ENCODE peak calls at places on chromosomes 7 and 10, in four cellular contexts. C is thoracic aorta, X is uterus, K is CD14-positive monocyte. A is an unnamed sample.
A peak's percentile ranks its signal among the peaks of the same experiment; 100 is the strongest.

GRCh38 chr10:114403545-114404161 is 649 bp downstream of the AFAP1L2 start:
- DNase-seq in C (no peak), X (peak; percentile 67), K (no peak), A (peak; percentile 47)

GRCh38 chr10:49592726-49593563 is 17.2 kb upstream of the SLC18A3 start:
- DNase-seq in C (no peak), X (no peak), K (peak; percentile 72), A (peak; percentile 80)

GRCh38 chr10:33772370-33773331 is 438.2 kb upstream of the NRP1 start:
- DNase-seq in C (no peak), X (peak; percentile 21), K (no peak), A (no peak)

GRCh38 chr7:48637382-48637781 is 287.0 kb upstream of the CDC14C start:
- DNase-seq in C (no peak), X (no peak), K (no peak), A (no peak)

GRCh38 chr7:18225067-18225466 is 197.4 kb upstream of the PRPS1L1 start:
- DNase-seq in C (no peak), X (no peak), K (no peak), A (no peak)

GRCh38 chr7:16847381-16847860 is 34.4 kb downstream of the AGR3 start:
- DNase-seq in C (no peak), X (no peak), K (no peak), A (no peak)

GRCh38 chr10:62171791-62172190 is 96.9 kb downstream of the RTKN2 start:
- DNase-seq in C (no peak), X (no peak), K (no peak), A (no peak)

GRCh38 chr10:110756886-110757285 is 112.8 kb downstream of the RBM20 start:
- DNase-seq in C (no peak), X (no peak), K (no peak), A (no peak)

GRCh38 chr10:13993169-13993568 is 337.6 kb downstream of the FRMD4A start:
- DNase-seq in C (no peak), X (peak; percentile 77), K (no peak), A (no peak)

GRCh38 chr7:14016950-14017349 is 27.5 kb upstream of the ETV1 start:
- DNase-seq in C (no peak), X (no peak), K (no peak), A (no peak)

GRCh38 chr7:92754756-92755581 is 81.4 kb downstream of the CDK6 start:
- DNase-seq in C (no peak), X (no peak), K (peak; percentile 50), A (no peak)

GRCh38 chr7:131943211-131943610 is 386.8 kb upstream of the PODXL start:
- DNase-seq in C (no peak), X (no peak), K (no peak), A (no peak)
- TF ChIP-seq CTCF in C (no peak), X (no peak), K (no peak), A (no peak)

DNA sequence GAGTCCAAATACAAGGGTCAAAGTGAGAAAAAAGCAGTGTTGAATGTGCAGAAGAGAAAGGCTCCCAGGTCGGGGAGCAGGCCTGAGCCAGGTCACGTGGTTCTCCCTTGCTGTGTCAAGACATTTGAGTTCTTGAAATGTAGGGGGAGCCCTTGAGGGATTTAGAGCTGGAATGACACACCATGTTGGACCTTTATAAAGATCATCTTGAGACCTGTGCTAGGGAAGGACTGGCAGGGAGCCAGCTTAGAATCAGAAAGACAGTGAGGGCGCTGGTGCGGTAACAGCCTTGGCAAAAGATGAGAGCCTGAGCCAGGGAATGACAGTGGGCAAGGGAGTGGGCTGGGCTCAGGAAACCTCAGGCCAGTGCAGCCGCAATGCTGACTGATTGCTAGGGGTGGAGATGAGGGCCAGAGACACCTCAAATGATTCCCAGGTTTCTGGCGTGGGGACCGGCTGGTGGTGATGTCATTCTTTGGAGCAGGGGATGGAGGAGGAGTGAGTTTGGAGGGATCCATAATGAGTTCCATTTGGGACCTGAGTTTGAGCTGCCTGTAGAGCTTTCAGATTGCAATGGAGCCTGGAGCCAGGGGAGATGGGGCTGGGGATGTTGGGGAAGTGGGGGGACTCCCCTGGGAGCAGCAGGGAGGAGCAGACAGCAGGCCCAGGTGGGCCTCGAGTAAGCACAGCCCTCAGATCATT is 120.2 kb downstream of the PTPN20 start:
- DNase-seq in C (no peak), X (peak; percentile 52), K (peak; percentile 10), A (no peak)
- TF ChIP-seq CTCF in C (no peak), X (no peak), K (no peak), A (no peak)

GRCh38 chr10:52308251-52309031 is 5.6 kb upstream of the DKK1 start:
- DNase-seq in C (no peak), X (peak; percentile 21), K (no peak), A (peak; percentile 57)
- TF ChIP-seq CTCF in C (peak; percentile 76), X (peak; percentile 60), K (peak; percentile 35), A (peak; percentile 42)

DNA sequence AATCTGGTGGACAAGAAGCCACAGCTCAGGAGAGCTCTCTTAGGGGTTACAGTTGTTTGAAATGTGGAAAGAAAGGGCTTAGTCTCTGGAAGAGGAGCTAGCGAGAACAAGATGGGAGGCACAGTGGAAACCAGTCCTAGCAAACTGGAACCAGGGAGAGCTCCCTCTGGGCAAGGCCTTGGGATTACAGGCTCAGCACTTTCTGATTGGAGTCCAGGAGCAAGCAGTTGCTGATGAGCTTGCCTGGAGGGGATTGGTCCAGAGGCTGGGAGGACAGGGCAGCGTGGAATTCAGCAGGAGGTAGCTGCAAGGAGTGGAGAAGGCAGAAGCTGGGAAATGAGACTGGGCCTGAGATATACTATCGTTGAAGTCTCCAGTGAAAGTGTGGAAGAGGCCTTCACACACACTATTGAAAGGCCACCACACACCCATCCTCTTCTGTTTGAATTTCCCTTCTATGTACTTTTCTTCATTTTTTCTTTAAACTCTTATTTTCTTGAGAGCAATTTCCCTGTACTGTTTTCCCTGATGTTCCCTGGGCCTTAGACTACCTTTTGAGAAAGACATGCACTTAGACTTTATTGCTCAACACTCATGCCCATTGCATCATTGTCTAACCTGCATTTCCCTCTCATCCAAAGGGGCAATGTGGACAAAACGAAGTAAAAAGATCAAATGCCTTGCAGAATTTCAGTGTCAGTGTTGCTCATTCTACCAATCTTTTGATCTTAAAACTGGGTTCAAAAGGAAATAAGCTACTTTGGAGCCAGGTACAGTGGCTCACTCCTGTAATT is 57.8 kb upstream of the LANCL2 start:
- DNase-seq in C (no peak), X (no peak), K (no peak), A (no peak)
- TF ChIP-seq CTCF in C (no peak), X (no peak), K (no peak), A (no peak)

GRCh38 chr7:2633538-2634264 is 1.9 kb downstream of the TTYH3 start:
- DNase-seq in C (peak; percentile 49), X (peak; percentile 78), K (peak; percentile 85), A (no peak)
- TF ChIP-seq CTCF in C (no peak), X (no peak), K (no peak), A (no peak)

A was measured in GM10248.